ENCODE peak calls at places on chromosomes 16 and 17, in eight cellular contexts. S, R, U, K, M, X, I and O are unnamed samples.

GRCh38 chr17:79982986-79983385 is 52.7 kb downstream of the TBC1D16 start:
- DNase-seq in X (peak; percentile 40), S (no peak), K (no peak), U (no peak), I (no peak), M (no peak), R (no peak), O (no peak)

GRCh38 chr16:78127130-78127529 is 27.7 kb downstream of the WWOX start:
- DNase-seq in S (no peak), X (no peak), I (peak; percentile 42), K (peak; percentile 43), R (peak; percentile 33), M (no peak), U (no peak), O (no peak)

GRCh38 chr16:11792404-11793260 is 4.4 kb downstream of the ZC3H7A start:
- DNase-seq in M (peak; percentile 13), I (no peak), S (no peak), K (no peak), R (no peak), U (peak; percentile 59), X (peak; percentile 57), O (no peak)

GRCh38 chr17:66778531-66778930 is 56.4 kb upstream of the CACNG5 start:
- DNase-seq in R (no peak), M (no peak), X (peak; percentile 22), I (no peak), U (no peak), K (no peak), S (no peak), O (no peak)

GRCh38 chr16:85536073-85536410 is 77.1 kb upstream of the GSE1 start:
- DNase-seq in R (no peak), M (no peak), X (no peak), I (no peak), K (peak; percentile 52), S (no peak), U (no peak), O (no peak)

GRCh38 chr17:45016823-45017222 is 34.6 kb downstream of the DCAKD start:
- DNase-seq in R (no peak), U (no peak), I (no peak), X (no peak), S (peak; percentile 43), M (no peak), K (no peak), O (no peak)

GRCh38 chr16:86556576-86556975 is 1.5 kb upstream of the MTHFSD start:
- DNase-seq in K (no peak), I (no peak), S (no peak), M (no peak), U (no peak), X (no peak), R (no peak), O (no peak)

GRCh38 chr17:3888343-3889171 is 4.3 kb downstream of the CAMKK1 start:
- DNase-seq in U (peak; percentile 87), X (peak; percentile 93), K (peak; percentile 94), R (peak; percentile 94), I (peak; percentile 81), S (no peak), M (peak; percentile 92), O (no peak)

GRCh38 chr16:1310832-1311200 is 1.4 kb downstream of the UBE2I start:
- DNase-seq in X (no peak), U (no peak), K (no peak), R (no peak), M (no peak), I (no peak), S (no peak), O (no peak)

GRCh38 chr17:78708510-78708973 is 73.5 kb downstream of the CYTH1 start:
- DNase-seq in M (peak; percentile 58), I (peak; percentile 84), S (peak; percentile 99), R (peak; percentile 83), U (peak; percentile 60), X (no peak), K (peak; percentile 89), O (no peak)

GRCh38 chr16:70331588-70332358 is 14.9 kb upstream of the DDX19A start:
- DNase-seq in X (no peak), M (no peak), R (no peak), K (peak; percentile 16), S (no peak), I (peak; percentile 9), U (no peak), O (no peak)

GRCh38 chr17:31425646-31426045 is 34.2 kb downstream of the RAB11FIP4 start:
- DNase-seq in U (no peak), R (no peak), M (no peak), I (no peak), K (no peak), X (no peak), S (no peak), O (no peak)

GRCh38 chr17:39325528-39326240 is 75.7 kb downstream of the FBXL20 start:
- DNase-seq in R (no peak), M (no peak), X (no peak), I (no peak), K (no peak), U (no peak), S (no peak), O (no peak)

GRCh38 chr17:77076046-77076882 is 64.5 kb upstream of the SEC14L1 start:
- DNase-seq in I (no peak), R (peak; percentile 9), K (no peak), X (no peak), S (no peak), M (no peak), U (no peak), O (no peak)

GRCh38 chr17:55959756-55960155 is 193.5 kb upstream of the ANKFN1 start:
- DNase-seq in K (no peak), U (no peak), R (no peak), I (no peak), S (no peak), X (no peak), M (no peak), O (no peak)

GRCh38 chr17:42185497-42185860 is 227 bp upstream of the HCRT start:
- DNase-seq in M (no peak), U (no peak), K (no peak), S (no peak), X (peak; percentile 59), R (no peak), I (no peak), O (no peak)

DNA sequence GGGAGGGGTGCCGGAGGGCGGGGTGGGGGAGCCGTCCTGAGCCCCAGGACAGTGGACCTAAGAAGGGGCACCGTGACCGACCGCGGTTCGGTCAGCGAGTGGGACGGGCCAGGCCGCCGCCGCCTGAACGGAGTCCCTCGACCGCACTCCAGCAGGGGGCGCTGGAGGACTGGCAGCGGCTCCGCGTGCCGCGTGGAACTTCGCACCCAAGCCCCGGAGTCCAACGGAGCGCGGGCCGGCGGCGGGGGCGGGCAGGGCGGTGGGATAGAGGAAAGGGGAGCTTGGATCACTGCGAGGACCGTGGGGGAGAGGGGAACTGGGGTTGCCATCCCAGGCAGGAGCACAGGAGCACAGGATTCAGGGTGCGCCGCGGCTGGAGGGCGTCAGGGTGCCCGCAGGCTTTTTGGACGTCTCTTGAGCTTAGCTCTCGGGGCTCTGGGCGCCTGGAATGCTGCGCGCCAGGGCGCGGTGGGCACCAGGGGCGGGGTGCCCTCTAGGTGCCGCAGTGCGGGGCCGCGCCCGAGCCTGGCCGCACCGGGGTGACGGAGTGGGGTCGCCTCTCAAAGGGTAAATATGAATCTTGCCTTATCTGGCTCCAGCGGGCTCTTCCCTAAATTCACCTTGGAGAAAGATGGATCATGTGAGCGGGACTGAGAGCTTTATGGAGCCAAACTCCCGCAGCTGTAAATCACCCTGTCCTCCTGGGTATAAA is 379 bp upstream of the OTOP2 start:
- DNase-seq in X (peak; percentile 78), K (peak; percentile 53), R (peak; percentile 27), S (peak; percentile 92), I (peak; percentile 28), M (peak; percentile 63), U (peak; percentile 79), O (no peak)
- H3K4me3 ChIP-seq in X (peak overlapping the region; percentile 50), K (peak overlapping the region; percentile 27), R (no peak overlapping the region), S (peak overlapping the region; percentile 46), I (no peak overlapping the region), M (peak overlapping the region; percentile 31), U (peak overlapping the region; percentile 54), O (peak overlapping the region; percentile 43)

GRCh38 chr16:88759245-88759975 is 25.6 kb downstream of the PIEZO1 start:
- DNase-seq in M (peak; percentile 71), S (no peak), U (no peak), I (peak; percentile 70), K (peak; percentile 40), R (peak; percentile 49), X (no peak), O (no peak)
- H3K4me1 ChIP-seq in M (peaks cover 10% of the 10 kb centered on the region), S (peaks cover 17% of the 10 kb centered on the region), U (no peaks in the 10 kb centered on the region), I (peaks cover 19% of the 10 kb centered on the region), K (peaks cover 37% of the 10 kb centered on the region), R (peaks cover 35% of the 10 kb centered on the region), X (peaks cover 64% of the 10 kb centered on the region), O (peaks cover 15% of the 10 kb centered on the region)

GRCh38 chr16:8631818-8632217 is 10.3 kb downstream of the METTL22 start:
- DNase-seq in S (no peak), M (no peak), X (no peak), R (no peak), U (no peak), K (no peak), I (no peak), O (no peak)

GRCh38 chr16:8631373-8631772 is 9.9 kb downstream of the METTL22 start:
- DNase-seq in M (no peak), S (no peak), X (no peak), I (peak; percentile 5), K (peak; percentile 6), U (no peak), R (no peak), O (no peak)

GRCh38 chr16:8639694-8640093 is 18.2 kb downstream of the METTL22 start:
- DNase-seq in S (no peak), M (no peak), X (no peak), U (no peak), R (no peak), K (no peak), I (no peak), O (no peak)

GRCh38 chr16:8632675-8633182 is 11.2 kb downstream of the METTL22 start:
- DNase-seq in U (peak; percentile 29), M (no peak), K (no peak), S (no peak), R (no peak), X (peak; percentile 65), I (no peak), O (no peak)

DNA sequence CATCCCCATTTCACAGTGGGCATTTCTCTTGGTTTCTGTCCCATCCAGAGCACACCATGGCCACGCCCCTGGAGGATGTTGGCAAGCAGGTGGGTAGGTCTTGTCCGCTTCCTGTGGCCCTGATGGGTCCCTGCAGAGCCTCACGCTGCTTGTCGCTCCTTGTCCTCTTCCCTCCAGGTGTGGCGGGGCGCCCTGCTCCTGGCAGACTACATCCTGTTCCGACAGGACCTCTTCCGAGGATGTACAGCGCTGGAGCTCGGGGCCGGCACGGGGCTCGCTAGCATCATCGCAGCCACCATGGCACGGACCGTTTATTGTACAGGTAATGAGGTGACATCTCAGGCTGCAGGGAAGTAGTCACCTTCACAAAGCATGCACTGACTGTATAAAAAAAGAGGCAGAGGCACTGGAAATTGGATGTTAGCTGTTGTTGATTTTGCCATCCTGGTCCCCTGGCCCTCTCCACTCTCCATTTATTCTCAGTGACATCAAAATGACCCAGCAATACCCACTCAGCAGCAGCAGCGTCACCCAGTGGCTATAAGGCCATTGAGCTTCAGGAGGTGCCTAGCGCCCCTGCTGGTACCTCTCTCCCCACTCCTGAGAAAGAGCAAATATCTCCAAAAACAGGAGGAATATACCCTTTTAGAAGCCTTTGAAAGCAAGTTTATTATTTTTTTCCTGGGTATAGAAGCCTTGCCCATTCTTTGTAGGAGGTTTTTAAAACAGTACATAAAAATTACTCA is 13.7 kb downstream of the METTL22 start:
- DNase-seq in U (no peak), K (peak; percentile 46), S (peak; percentile 48), R (peak; percentile 28), X (peak; percentile 59), M (no peak), I (peak; percentile 41), O (no peak)
- TF ChIP-seq CTCF in U (no peak), K (peak; percentile 80), S (peak; percentile 61), R (peak; percentile 83), X (no peak), M (no peak), I (peak; percentile 74), O (no peak)

GRCh38 chr16:55510185-55510805 is 1.4 kb downstream of the LPCAT2 start:
- DNase-seq in U (no peak), K (no peak), I (no peak), X (no peak), R (no peak), M (no peak), S (no peak), O (no peak)
- H3K4me3 ChIP-seq in U (peak overlapping the region; percentile 67), K (no peak overlapping the region), I (peak overlapping the region; percentile 62), X (peak overlapping the region; percentile 69), R (peak overlapping the region; percentile 58), M (peak overlapping the region; percentile 68), S (no peak overlapping the region), O (peak overlapping the region; percentile 73)